ENCODE peak calls at places on chromosome 12, in nine cellular contexts. R is HCT116; O is aorta; P is CD8-positive, alpha-beta T cell; W is left ventricle myocardium inferior; B is Panc1; S is cardiac muscle cell; D is CD8-positive, alpha-beta memory T cell; G is IMR-90. V is an unnamed sample.

GRCh38 chr12:105706973-105707334 is 376.5 kb downstream of the C12orf75 start:
- DNase-seq in S (no peak), P (no peak), G (no peak), D (no peak), B (no peak), W (no peak), O (no peak), R (no peak), V (no peak)

GRCh38 chr12:132182206-132182710 is 38.0 kb downstream of the NOC4L start:
- DNase-seq in W (no peak), P (no peak), G (no peak), O (no peak), S (no peak), B (no peak), R (no peak), D (no peak), V (no peak)

GRCh38 chr12:32988982-32989381 is 92.4 kb upstream of the PKP2 start:
- DNase-seq in D (no peak), S (peak; percentile 7), W (no peak), G (no peak), O (no peak), B (no peak), P (no peak), R (no peak), V (no peak)

GRCh38 chr12:124236651-124237050 is 58.2 kb upstream of the RFLNA start:
- DNase-seq in S (peak; percentile 89), B (no peak), P (no peak), D (no peak), R (peak; percentile 10), W (no peak), G (peak; percentile 63), O (no peak), V (no peak)

GRCh38 chr12:100987552-100988277 is 193.1 kb downstream of the ANO4 start:
- DNase-seq in B (no peak), S (peak; percentile 54), R (peak; percentile 19), G (peak; percentile 70), O (peak; percentile 59), P (no peak), D (no peak), W (no peak), V (no peak)

GRCh38 chr12:116773276-116773731 is 35.2 kb downstream of the RNFT2 start:
- DNase-seq in G (no peak), O (no peak), S (no peak), W (no peak), R (peak; percentile 12), B (no peak), P (no peak), D (no peak), V (no peak)

GRCh38 chr12:39368096-39368495 is 74.8 kb downstream of the KIF21A start:
- DNase-seq in S (no peak), O (no peak), W (no peak), B (peak; percentile 10), D (no peak), P (no peak), R (no peak), G (no peak), V (no peak)

GRCh38 chr12:104998423-104999346 is 12.6 kb downstream of the NOPCHAP1 start:
- DNase-seq in R (no peak), P (no peak), O (no peak), S (no peak), G (no peak), D (peak; percentile 8), W (no peak), B (no peak), V (no peak)

GRCh38 chr12:108129017-108129812 is at the start of gene WSCD2:
- DNase-seq in P (no peak), S (peak; percentile 11), O (peak; percentile 80), W (peak; percentile 24), D (no peak), G (no peak), B (no peak), R (peak; percentile 32), V (peak; percentile 46)

GRCh38 chr12:52691076-52691764 is 11.0 kb upstream of the KRT1 start:
- DNase-seq in O (no peak), W (no peak), B (no peak), G (no peak), P (peak; percentile 78), S (no peak), D (peak; percentile 72), R (no peak), V (no peak)

GRCh38 chr12:58557156-58557555 is 363.1 kb downstream of the LRIG3 start:
- DNase-seq in G (peak; percentile 83), D (no peak), B (no peak), W (no peak), S (peak; percentile 75), R (no peak), O (no peak), P (no peak), V (no peak)

GRCh38 chr12:1919284-1919683 is 832 bp upstream of the CACNA2D4 start:
- DNase-seq in B (no peak), O (peak; percentile 35), D (no peak), W (no peak), G (no peak), P (peak; percentile 45), R (no peak), S (no peak), V (no peak)

GRCh38 chr12:107485731-107486130 is 199.9 kb upstream of the PWP1 start:
- DNase-seq in D (no peak), P (no peak), W (no peak), S (no peak), G (peak; percentile 55), B (no peak), R (no peak), O (no peak), V (no peak)

GRCh38 chr12:122684297-122684696 is 18.9 kb downstream of the HCAR2 start:
- DNase-seq in S (no peak), G (no peak), O (no peak), B (no peak), D (no peak), R (no peak), W (no peak), P (no peak), V (no peak)

GRCh38 chr12:71691504-71692129 is 5.7 kb downstream of the TMEM19 start:
- DNase-seq in B (no peak), O (no peak), S (no peak), D (no peak), R (no peak), W (no peak), G (no peak), P (no peak), V (no peak)

GRCh38 chr12:95700316-95700785 is 90.2 kb downstream of the NTN4 start:
- DNase-seq in B (no peak), W (no peak), G (peak; percentile 89), R (no peak), P (no peak), O (peak; percentile 74), S (peak; percentile 74), D (no peak), V (no peak)

GRCh38 chr12:113416091-113416754 is 6.0 kb upstream of the SDSL start:
- DNase-seq in D (no peak), P (no peak), B (no peak), O (peak; percentile 70), R (no peak), W (no peak), G (no peak), S (no peak), V (no peak)

GRCh38 chr12:46933947-46934346 is 108.2 kb upstream of the SLC38A4 start:
- DNase-seq in P (no peak), O (no peak), D (peak; percentile 12), S (peak; percentile 77), G (peak; percentile 77), W (no peak), B (peak; percentile 56), R (no peak), V (no peak)

GRCh38 chr12:97886548-97887176 is 424.1 kb downstream of the RMST start:
- DNase-seq in D (no peak), S (no peak), G (no peak), R (no peak), B (no peak), P (no peak), W (no peak), O (no peak), V (no peak)

GRCh38 chr12:104279164-104279563 is 24.4 kb upstream of the EID3 start:
- DNase-seq in S (no peak), G (no peak), O (no peak), W (no peak), D (no peak), B (no peak), P (no peak), R (no peak), V (no peak)

GRCh38 chr12:70246580-70246979 is 3.3 kb downstream of the CNOT2 start:
- DNase-seq in B (no peak), S (no peak), D (no peak), P (no peak), W (no peak), G (peak; percentile 59), R (no peak), O (no peak), V (no peak)
- H3K27ac ChIP-seq in B (no peak overlapping the region), S (no peak overlapping the region), D (no peak overlapping the region), P (no peak overlapping the region), W (no peak overlapping the region), G (no peak overlapping the region), R (no peak overlapping the region), O (peak overlapping the region; percentile 63), V (no peak overlapping the region)

GRCh38 chr12:6608592-6609311 is 1.6 kb upstream of the CHD4 start:
- DNase-seq in D (no peak), P (no peak), O (peak; percentile 57), G (no peak), R (no peak), W (peak; percentile 25), B (no peak), S (peak; percentile 38), V (no peak)
- H3K4me1 ChIP-seq in D (peaks cover 55% of the 10 kb centered on the region), P (peaks cover 61% of the 10 kb centered on the region), O (peaks cover 2% of the 10 kb centered on the region), G (peaks cover 24% of the 10 kb centered on the region), R (peaks cover 53% of the 10 kb centered on the region), W (peaks cover 75% of the 10 kb centered on the region), B (peaks cover 21% of the 10 kb centered on the region), S (peaks cover 49% of the 10 kb centered on the region), V (peaks cover 48% of the 10 kb centered on the region)

GRCh38 chr12:27273114-27273513 is 29.0 kb downstream of the STK38L start:
- DNase-seq in S (no peak), G (no peak), P (no peak), R (no peak), O (no peak), W (no peak), D (no peak), B (no peak), V (no peak)
- H3K27ac ChIP-seq in S (no peak overlapping the region), G (no peak overlapping the region), P (no peak overlapping the region), R (no peak overlapping the region), O (peak overlapping the region; percentile 22), W (peak overlapping the region; percentile 74), D (no peak overlapping the region), B (no peak overlapping the region), V (peak overlapping the region; percentile 64)

DNA sequence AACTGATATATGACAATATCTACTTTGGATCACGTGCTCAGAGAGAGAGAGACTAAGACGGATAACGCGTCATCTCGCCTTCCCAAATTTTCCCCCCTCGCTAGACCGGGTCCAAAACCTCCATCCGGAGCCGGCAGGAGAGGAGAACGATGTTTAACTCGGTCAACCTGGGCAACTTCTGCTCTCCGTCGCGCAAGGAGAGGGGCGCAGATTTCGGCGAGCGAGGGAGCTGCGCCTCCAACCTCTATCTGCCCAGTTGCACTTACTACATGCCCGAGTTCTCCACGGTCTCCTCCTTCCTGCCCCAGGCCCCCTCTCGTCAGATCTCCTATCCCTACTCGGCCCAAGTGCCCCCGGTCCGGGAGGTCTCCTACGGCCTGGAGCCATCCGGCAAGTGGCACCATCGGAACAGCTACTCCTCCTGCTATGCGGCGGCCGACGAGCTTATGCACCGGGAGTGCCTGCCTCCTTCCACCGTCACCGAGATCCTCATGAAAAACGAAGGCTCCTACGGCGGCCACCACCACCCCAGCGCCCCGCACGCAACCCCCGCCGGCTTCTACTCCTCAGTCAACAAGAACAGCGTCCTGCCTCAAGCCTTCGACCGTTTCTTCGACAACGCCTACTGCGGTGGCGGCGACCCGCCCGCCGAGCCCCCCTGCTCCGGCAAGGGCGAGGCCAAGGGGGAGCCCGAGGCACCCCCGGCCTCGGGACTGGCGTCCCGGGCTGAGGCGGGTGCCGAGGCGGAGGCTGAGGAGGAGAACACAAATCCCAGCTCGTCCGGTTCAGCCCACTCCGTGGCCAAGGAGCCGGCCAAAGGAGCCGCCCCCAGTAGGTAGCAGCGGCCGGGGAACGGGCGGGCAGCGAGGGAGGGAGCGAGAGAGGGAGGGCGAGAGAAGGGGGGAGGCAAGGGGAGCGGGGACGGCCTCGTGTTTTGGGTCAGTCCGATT is at the start of gene HOXC11:
- DNase-seq in O (no peak), R (no peak), W (no peak), D (no peak), S (no peak), G (no peak), B (no peak), P (no peak), V (no peak)
- H3K4me1 ChIP-seq in O (no peaks in the 10 kb centered on the region), R (no peaks in the 10 kb centered on the region), W (peaks cover 27% of the 10 kb centered on the region), D (peaks cover 21% of the 10 kb centered on the region), S (peaks cover 4% of the 10 kb centered on the region), G (peaks cover 2% of the 10 kb centered on the region), B (peaks cover 68% of the 10 kb centered on the region), P (peaks cover 32% of the 10 kb centered on the region), V (peaks cover 26% of the 10 kb centered on the region)

V was measured in heart right ventricle.